ENCODE peak calls at places on chromosomes 3 and 15, in four cellular contexts. M is Calu3, I is foreskin melanocyte, Y is neural progenitor cell. F is an unnamed sample.

GRCh38 chr15:32867313-32867626 is 149.5 kb downstream of the GREM1 start:
- DNase-seq in Y (no peak), I (no peak), M (no peak), F (no peak)

GRCh38 chr3:30749230-30749629 is 142.8 kb downstream of the TGFBR2 start:
- DNase-seq in I (no peak), M (no peak), Y (no peak), F (no peak)

GRCh38 chr3:180913582-180914404 is 1.3 kb downstream of the FXR1 start:
- DNase-seq in I (no peak), Y (peak; percentile 2), M (no peak), F (peak; percentile 27)

GRCh38 chr3:164113406-164114332 is 964.6 kb downstream of the SI start:
- DNase-seq in M (no peak), I (no peak), Y (no peak), F (no peak)

GRCh38 chr3:116140100-116140689 is 305.1 kb downstream of the LSAMP start:
- DNase-seq in I (peak; percentile 78), M (no peak), Y (peak; percentile 26), F (peak; percentile 53)

GRCh38 chr15:47688573-47689086 is 28.7 kb upstream of the SEMA6D start:
- DNase-seq in Y (no peak), M (no peak), I (peak; percentile 49), F (no peak)

GRCh38 chr3:99537416-99537815 is 101.0 kb upstream of the COL8A1 start:
- DNase-seq in Y (no peak), M (no peak), I (no peak), F (no peak)

GRCh38 chr3:186366206-186366605 is 4.2 kb upstream of the DGKG start:
- DNase-seq in M (no peak), I (no peak), Y (no peak), F (no peak)

GRCh38 chr3:188686319-188686718 is 485.5 kb upstream of the TPRG1 start:
- DNase-seq in Y (no peak), I (no peak), M (no peak), F (no peak)

GRCh38 chr3:80556728-80557127 is 788.9 kb upstream of the ROBO1 start:
- DNase-seq in Y (no peak), M (no peak), I (no peak), F (no peak)

GRCh38 chr3:56800373-56801150 is 1.2 kb downstream of the ARHGEF3 start:
- DNase-seq in Y (no peak), M (no peak), I (no peak), F (no peak)

GRCh38 chr3:16511561-16512434 is 1.7 kb downstream of the RFTN1 start:
- DNase-seq in M (no peak), I (no peak), Y (peak; percentile 20), F (peak; percentile 29)

GRCh38 chr3:111732248-111732879 is 126.7 kb upstream of the PHLDB2 start:
- DNase-seq in I (no peak), M (peak; percentile 57), Y (no peak), F (no peak)

GRCh38 chr3:150535204-150535603 is 11.1 kb downstream of the SERP1 start:
- DNase-seq in I (no peak), M (no peak), Y (no peak), F (no peak)

GRCh38 chr3:81549831-81550230 is 211.6 kb downstream of the GBE1 start:
- DNase-seq in M (no peak), Y (no peak), I (no peak), F (no peak)

GRCh38 chr3:150447084-150447483 is 39.0 kb downstream of the TSC22D2 start:
- DNase-seq in I (no peak), M (no peak), Y (no peak), F (no peak)

GRCh38 chr3:15797600-15798303 is at the start of gene ANKRD28:
- DNase-seq in Y (peak; percentile 61), M (peak; percentile 20), I (peak; percentile 98), F (peak; percentile 55)

GRCh38 chr3:100124116-100124767 is 9.9 kb upstream of the FILIP1L start:
- DNase-seq in Y (no peak), M (no peak), I (peak; percentile 21), F (no peak)

GRCh38 chr3:64505419-64505818 is 182.4 kb downstream of the ADAMTS9 start:
- DNase-seq in Y (no peak), I (no peak), M (no peak), F (no peak)

GRCh38 chr3:101858464-101858863 is 9.2 kb downstream of the NFKBIZ start:
- DNase-seq in Y (no peak), I (no peak), M (no peak), F (no peak)

GRCh38 chr3:161549251-161549650 is 52.6 kb downstream of the OTOL1 start:
- DNase-seq in I (no peak), M (no peak), Y (no peak), F (no peak)

GRCh38 chr15:41483115-41483514 is 10.6 kb upstream of the ITPKA start:
- DNase-seq in I (no peak), M (no peak), Y (no peak), F (no peak)

GRCh38 chr3:192566706-192567290 is 160.5 kb downstream of the FGF12 start:
- DNase-seq in I (peak; percentile 45), Y (peak; percentile 80), M (peak; percentile 82), F (peak; percentile 86)

GRCh38 chr3:52779411-52780297 is 2.3 kb downstream of the ITIH1 start:
- DNase-seq in M (no peak), I (no peak), Y (peak; percentile 0), F (no peak)

GRCh38 chr3:184322731-184323487 is 8.5 kb downstream of the EIF4G1 start:
- DNase-seq in Y (no peak), M (no peak), I (no peak), F (no peak)

GRCh38 chr3:40237892-40238571 is 71.5 kb upstream of the EIF1B start:
- DNase-seq in Y (peak; percentile 78), M (no peak), I (peak; percentile 50), F (peak; percentile 73)

GRCh38 chr15:84826369-84826823 is 9.2 kb downstream of the ALPK3 start:
- DNase-seq in I (no peak), Y (peak; percentile 63), M (peak; percentile 73), F (peak; percentile 85)

GRCh38 chr3:129604942-129605592 is 1.4 kb downstream of the PLXND1 start:
- DNase-seq in Y (peak; percentile 90), I (no peak), M (no peak), F (peak; percentile 76)

GRCh38 chr15:78065284-78065872 is 12.1 kb downstream of the TBC1D2B start:
- DNase-seq in M (no peak), I (peak; percentile 91), Y (no peak), F (no peak)

GRCh38 chr15:62390793-62391543 is 225.9 kb upstream of the C2CD4B start:
- DNase-seq in I (peak; percentile 37), M (peak; percentile 61), Y (peak; percentile 82), F (peak; percentile 77)

GRCh38 chr15:93066834-93067648 is 22.0 kb downstream of the RGMA start:
- DNase-seq in Y (no peak), M (no peak), I (peak; percentile 42), F (no peak)

GRCh38 chr3:192883512-192883911 is 34.1 kb downstream of the MB21D2 start:
- DNase-seq in M (no peak), I (no peak), Y (no peak), F (no peak)

GRCh38 chr3:152251916-152252315 is 16.8 kb upstream of the MBNL1 start:
- DNase-seq in I (no peak), Y (no peak), M (no peak), F (no peak)

GRCh38 chr15:33243869-33244268 is 49.4 kb upstream of the FMN1 start:
- DNase-seq in I (peak; percentile 65), Y (no peak), M (no peak), F (no peak)